ENCODE peak calls at places on chromosomes 3 and 15, in nine cellular contexts. T, L, F, X, P, E, S, M and O are unnamed samples.

GRCh38 chr15:44673639-44674038 is 10.2 kb upstream of the SPG11 start:
- DNase-seq in T (no peak), L (no peak), F (no peak), X (no peak), P (no peak), E (no peak), S (no peak), M (no peak), O (no peak)

GRCh38 chr3:155664922-155665695 is 79.8 kb downstream of the PLCH1 start:
- DNase-seq in T (peak), L (no peak), F (peak), X (peak), P (no peak), E (no peak), S (no peak), M (no peak), O (no peak)

GRCh38 chr3:151818361-151818760 is 4.4 kb downstream of the AADAC start:
- DNase-seq in T (no peak), L (no peak), F (peak), X (no peak), P (no peak), E (no peak), S (no peak), M (no peak), O (no peak)

GRCh38 chr3:45915080-45915479 is 28.2 kb upstream of the CXCR6 start:
- DNase-seq in T (no peak), L (no peak), F (no peak), X (no peak), P (no peak), E (no peak), S (no peak), M (no peak), O (no peak)

GRCh38 chr3:41075958-41076357 is 123.3 kb upstream of the CTNNB1 start:
- DNase-seq in T (no peak), L (no peak), F (peak), X (peak), P (no peak), E (no peak), S (no peak), M (no peak), O (no peak)

GRCh38 chr3:149494759-149495580 is 20.5 kb downstream of the TM4SF4 start:
- DNase-seq in T (no peak), L (peak), F (no peak), X (peak), P (no peak), E (no peak), S (no peak), M (no peak), O (no peak)

GRCh38 chr3:120350431-120350941 is 1.3 kb upstream of the LRRC58 start:
- DNase-seq in T (peak), L (peak), F (peak), X (peak), P (no peak), E (peak), S (no peak), M (no peak), O (peak)

GRCh38 chr3:40997711-40998519 is 201.4 kb upstream of the CTNNB1 start:
- DNase-seq in T (no peak), L (no peak), F (no peak), X (no peak), P (no peak), E (no peak), S (no peak), M (no peak), O (no peak)

GRCh38 chr3:115885621-115886020 is 262.3 kb downstream of the GAP43 start:
- DNase-seq in T (peak), L (no peak), F (peak), X (peak), P (no peak), E (peak), S (no peak), M (no peak), O (peak)

GRCh38 chr15:41115652-41116115 is 396 bp downstream of the INO80 start:
- DNase-seq in T (peak), L (peak), F (peak), X (peak), P (peak), E (peak), S (peak), M (no peak), O (peak)

GRCh38 chr15:99845009-99845408 is 111.8 kb upstream of the LYSMD4 start:
- DNase-seq in T (no peak), L (no peak), F (no peak), X (peak), P (no peak), E (no peak), S (no peak), M (no peak), O (no peak)

GRCh38 chr3:14127106-14127505 is 2.3 kb downstream of the TMEM43 start:
- DNase-seq in T (no peak), L (no peak), F (no peak), X (no peak), P (no peak), E (no peak), S (no peak), M (no peak), O (no peak)

GRCh38 chr3:141081141-141081795 is 30.1 kb downstream of the SPSB4 start:
- DNase-seq in T (no peak), L (no peak), F (peak), X (no peak), P (no peak), E (no peak), S (no peak), M (no peak), O (no peak)

GRCh38 chr15:71138473-71138872 is 23.2 kb downstream of the THSD4 start:
- DNase-seq in T (no peak), L (no peak), F (no peak), X (no peak), P (no peak), E (no peak), S (no peak), M (no peak), O (no peak)

GRCh38 chr3:172132159-172132586 is 92.8 kb downstream of the FNDC3B start:
- DNase-seq in T (no peak), L (no peak), F (no peak), X (no peak), P (no peak), E (no peak), S (no peak), M (no peak), O (no peak)

GRCh38 chr15:26050979-26051378 is 187.9 kb upstream of the ATP10A start:
- DNase-seq in T (no peak), L (no peak), F (no peak), X (no peak), P (no peak), E (peak), S (no peak), M (no peak), O (no peak)

GRCh38 chr3:174436367-174436766 is 422.8 kb upstream of the NAALADL2 start:
- DNase-seq in T (peak), L (no peak), F (no peak), X (no peak), P (no peak), E (no peak), S (no peak), M (no peak), O (no peak)

GRCh38 chr15:88900309-88900981 is 5.1 kb upstream of the HAPLN3 start:
- DNase-seq in T (peak), L (no peak), F (no peak), X (no peak), P (peak), E (no peak), S (no peak), M (no peak), O (no peak)

GRCh38 chr3:195131149-195131548 is 139.8 kb downstream of the XXYLT1 start:
- DNase-seq in T (no peak), L (no peak), F (no peak), X (no peak), P (no peak), E (no peak), S (no peak), M (no peak), O (no peak)

GRCh38 chr3:141859651-141860050 is 16.8 kb upstream of the ATP1B3 start:
- DNase-seq in T (no peak), L (no peak), F (no peak), X (no peak), P (no peak), E (no peak), S (no peak), M (no peak), O (no peak)

GRCh38 chr15:68542771-68543544 is 35.8 kb upstream of the CORO2B start:
- DNase-seq in T (peak), L (peak), F (no peak), X (peak), P (no peak), E (no peak), S (no peak), M (peak), O (no peak)

GRCh38 chr3:128153156-128154011 is at the start of gene EEFSEC:
- DNase-seq in T (peak), L (peak), F (peak), X (peak), P (peak), E (peak), S (peak), M (peak), O (peak)

GRCh38 chr3:128808672-128809071 is 70.7 kb upstream of the ACAD9 start:
- DNase-seq in T (no peak), L (no peak), F (no peak), X (no peak), P (no peak), E (no peak), S (peak), M (no peak), O (no peak)

GRCh38 chr3:106117490-106117858 is 248.7 kb upstream of the CBLB start:
- DNase-seq in T (no peak), L (no peak), F (no peak), X (no peak), P (no peak), E (no peak), S (no peak), M (no peak), O (no peak)

GRCh38 chr3:52891164-52891563 is 6.2 kb downstream of the STIMATE start:
- DNase-seq in T (no peak), L (no peak), F (no peak), X (no peak), P (no peak), E (no peak), S (no peak), M (no peak), O (no peak)

GRCh38 chr3:171829841-171830559 is 13.1 kb upstream of the TMEM212 start:
- DNase-seq in T (peak), L (peak), F (peak), X (peak), P (no peak), E (peak), S (peak), M (no peak), O (peak)

GRCh38 chr3:172194702-172195392 is 155.5 kb downstream of the FNDC3B start:
- DNase-seq in T (no peak), L (no peak), F (peak), X (no peak), P (no peak), E (peak), S (no peak), M (no peak), O (no peak)

GRCh38 chr3:86990734-86991481 is at the start of gene VGLL3:
- DNase-seq in T (peak), L (peak), F (peak), X (peak), P (peak), E (peak), S (no peak), M (peak), O (no peak)

GRCh38 chr15:63677778-63678177 is 80.6 kb downstream of the FBXL22 start:
- DNase-seq in T (no peak), L (no peak), F (peak), X (no peak), P (peak), E (no peak), S (no peak), M (no peak), O (no peak)

GRCh38 chr3:128479558-128480086 is 12.9 kb upstream of the DNAJB8 start:
- DNase-seq in T (no peak), L (no peak), F (no peak), X (no peak), P (no peak), E (no peak), S (no peak), M (no peak), O (no peak)

GRCh38 chr3:155323063-155323666 is 29.7 kb upstream of the STRIT1 start:
- DNase-seq in T (peak), L (peak), F (peak), X (peak), P (no peak), E (peak), S (peak), M (peak), O (peak)

GRCh38 chr3:118578559-118578958 is 456.1 kb downstream of the IGSF11 start:
- DNase-seq in T (no peak), L (no peak), F (no peak), X (no peak), P (no peak), E (no peak), S (no peak), M (no peak), O (no peak)

GRCh38 chr15:51796777-51797474 is 32.5 kb upstream of the TMOD3 start:
- DNase-seq in T (peak), L (no peak), F (peak), X (peak), P (no peak), E (no peak), S (no peak), M (no peak), O (peak)

GRCh38 chr3:114442251-114442650 is 148.4 kb downstream of the TIGIT start:
- DNase-seq in T (peak), L (no peak), F (no peak), X (peak), P (no peak), E (no peak), S (no peak), M (peak), O (no peak)

GRCh38 chr3:178833696-178834095 is 237.9 kb downstream of the ZMAT3 start:
- DNase-seq in T (no peak), L (no peak), F (no peak), X (no peak), P (no peak), E (no peak), S (no peak), M (no peak), O (no peak)